ENCODE peak calls at places on chromosomes 12 and 14, in eight cellular contexts. V, E, K, T, J, Z, P and I are unnamed samples.

GRCh38 chr14:53042480-53042879 is 91.6 kb upstream of the FERMT2 start:
- DNase-seq in K (no peak), T (no peak), E (no peak), Z (no peak), V (no peak), P (peak; percentile 16), J (peak; percentile 45), I (no peak)

GRCh38 chr12:44511289-44511688 is 364.8 kb downstream of the NELL2 start:
- DNase-seq in K (no peak), J (peak; percentile 13), Z (no peak), V (no peak), T (no peak), E (no peak), P (no peak), I (no peak)

GRCh38 chr12:76764856-76765255 is 941 bp downstream of the ZDHHC17 start:
- DNase-seq in K (no peak), V (no peak), J (peak; percentile 19), Z (peak; percentile 13), P (no peak), E (no peak), T (no peak), I (no peak)

GRCh38 chr14:100988411-100988900 is 84.9 kb upstream of the RTL1 start:
- DNase-seq in V (no peak), J (no peak), T (no peak), E (no peak), K (no peak), P (no peak), Z (no peak), I (no peak)

GRCh38 chr12:98955284-98955683 is 310.2 kb downstream of the APAF1 start:
- DNase-seq in E (no peak), K (no peak), T (no peak), P (no peak), V (no peak), J (peak; percentile 7), Z (peak; percentile 19), I (peak; percentile 41)

GRCh38 chr12:45517360-45517759 is 212.1 kb upstream of the ARID2 start:
- DNase-seq in Z (no peak), K (no peak), V (no peak), T (no peak), E (no peak), J (no peak), P (no peak), I (no peak)

GRCh38 chr12:104232609-104233280 is 17.2 kb downstream of the TXNRD1 start:
- DNase-seq in P (no peak), E (no peak), K (no peak), V (no peak), J (no peak), Z (no peak), T (no peak), I (no peak)

GRCh38 chr14:78405071-78405856 is 235.1 kb downstream of the NRXN3 start:
- DNase-seq in V (no peak), P (no peak), K (no peak), Z (no peak), E (no peak), T (no peak), J (no peak), I (peak; percentile 33)

GRCh38 chr12:95495433-95495832 is 21.5 kb downstream of the METAP2 start:
- DNase-seq in Z (no peak), J (no peak), P (no peak), T (no peak), K (no peak), V (no peak), E (no peak), I (no peak)
- H3K36me3 ChIP-seq in Z (no peaks in the 10 kb centered on the region), J (peaks cover 63% of the 10 kb centered on the region), P (peaks cover 20% of the 10 kb centered on the region), T (peaks cover 83% of the 10 kb centered on the region), K (peaks cover 100% of the 10 kb centered on the region), V (peaks cover 64% of the 10 kb centered on the region), E (peaks cover 55% of the 10 kb centered on the region), I (peaks cover 71% of the 10 kb centered on the region)

GRCh38 chr12:127328867-127329266 is 938.1 kb upstream of the TMEM132C start:
- DNase-seq in K (no peak), V (no peak), E (no peak), P (no peak), J (no peak), Z (no peak), T (no peak), I (no peak)

GRCh38 chr12:127324681-127325080 is 942.3 kb upstream of the TMEM132C start:
- DNase-seq in J (peak; percentile 51), E (no peak), K (no peak), T (no peak), V (no peak), P (no peak), Z (no peak), I (no peak)

DNA sequence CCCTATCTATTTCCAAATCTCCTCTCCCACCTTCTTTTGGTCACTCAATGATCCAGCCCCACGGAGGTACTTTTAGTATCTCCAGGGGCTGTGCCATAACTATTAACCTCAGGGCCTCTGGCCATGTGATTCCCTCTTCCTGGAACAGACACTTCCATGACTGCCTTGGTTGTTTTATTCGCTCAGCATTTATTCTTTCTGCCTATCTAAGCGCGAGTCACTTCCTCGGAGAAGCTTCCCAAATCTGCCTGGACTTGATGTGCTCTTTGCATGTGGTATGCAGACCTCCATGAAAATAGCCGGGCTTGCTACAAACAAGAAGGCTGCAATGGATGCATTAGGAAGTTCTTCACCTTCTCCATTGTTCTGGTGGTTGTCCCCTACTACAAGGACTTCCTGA is 939.0 kb upstream of the TMEM132C start:
- DNase-seq in K (no peak), P (no peak), J (no peak), E (no peak), T (no peak), V (no peak), Z (no peak), I (no peak)
- H3K27ac ChIP-seq in K (no peak overlapping the region), P (no peak overlapping the region), J (no peak overlapping the region), E (no peak overlapping the region), T (no peak overlapping the region), V (no peak overlapping the region), Z (no peak overlapping the region), I (no peak overlapping the region)

GRCh38 chr12:132545955-132546354 is 56.0 kb downstream of the FBRSL1 start:
- DNase-seq in T (no peak), K (no peak), J (no peak), P (no peak), V (no peak), E (no peak), Z (no peak), I (no peak)

GRCh38 chr12:132543298-132544172 is 53.6 kb downstream of the FBRSL1 start:
- DNase-seq in Z (peak; percentile 49), T (no peak), P (no peak), K (no peak), V (no peak), J (no peak), E (no peak), I (no peak)

GRCh38 chr12:132544498-132544897 is 54.5 kb downstream of the FBRSL1 start:
- DNase-seq in K (no peak), E (no peak), P (no peak), T (no peak), Z (no peak), V (no peak), J (no peak), I (no peak)

GRCh38 chr12:132545183-132545953 is 55.4 kb downstream of the FBRSL1 start:
- DNase-seq in Z (peak; percentile 31), T (no peak), P (no peak), V (no peak), E (no peak), J (no peak), K (no peak), I (no peak)

DNA sequence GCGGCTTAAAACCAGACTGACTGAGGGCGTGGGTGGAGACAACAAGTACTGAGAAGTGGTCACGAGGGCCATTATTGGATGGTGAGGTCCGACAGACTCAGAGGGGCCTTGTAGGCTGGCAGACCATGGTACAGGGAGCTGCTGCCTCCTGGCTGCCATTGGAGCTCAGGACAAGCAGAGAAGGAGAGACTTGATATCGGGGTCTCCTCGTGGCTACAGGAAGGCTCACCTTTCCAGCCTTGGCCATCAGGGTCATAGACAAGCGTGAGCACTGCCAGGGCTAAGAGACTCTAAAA is 54.2 kb downstream of the FBRSL1 start:
- DNase-seq in T (no peak), J (peak; percentile 41), E (no peak), K (no peak), P (no peak), V (no peak), Z (no peak), I (no peak)
- H3K4me3 ChIP-seq in T (no peak overlapping the region), J (no peak overlapping the region), E (no peak overlapping the region), K (no peak overlapping the region), P (no peak overlapping the region), V (no peak overlapping the region), Z (no peak overlapping the region), I (no peak overlapping the region)

GRCh38 chr12:38912116-38912515 is 6.7 kb upstream of the CPNE8 start:
- DNase-seq in J (no peak), Z (no peak), P (no peak), V (no peak), T (no peak), K (no peak), E (no peak), I (no peak)
- H3K36me3 ChIP-seq in J (no peaks in the 10 kb centered on the region), Z (no peaks in the 10 kb centered on the region), P (no peaks in the 10 kb centered on the region), V (no peaks in the 10 kb centered on the region), T (no peaks in the 10 kb centered on the region), K (no peaks in the 10 kb centered on the region), E (no peaks in the 10 kb centered on the region), I (no peaks in the 10 kb centered on the region)

DNA sequence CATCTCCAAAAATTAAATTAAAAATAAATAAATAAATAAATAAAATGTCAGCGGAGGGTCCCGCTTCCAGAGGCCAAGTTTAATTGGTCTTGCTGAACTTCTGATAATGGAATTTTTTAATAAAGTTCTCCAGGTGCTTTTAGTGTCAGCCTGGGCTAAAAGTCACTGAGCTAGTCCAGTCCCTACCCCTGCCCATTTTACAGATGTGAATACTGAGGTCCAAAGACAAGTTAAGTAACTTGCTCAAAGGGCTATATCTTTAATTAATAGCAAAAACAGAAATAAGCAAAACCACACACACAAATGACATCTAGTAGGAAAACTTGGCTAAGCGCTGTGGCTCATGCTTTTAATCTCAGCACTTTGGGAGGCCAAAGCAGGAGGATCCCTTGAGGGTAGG is 5.6 kb upstream of the RFC5 start:
- DNase-seq in Z (no peak), P (no peak), E (no peak), T (no peak), K (no peak), J (no peak), V (no peak), I (no peak)
- H3K27ac ChIP-seq in Z (no peak overlapping the region), P (no peak overlapping the region), E (no peak overlapping the region), T (no peak overlapping the region), K (no peak overlapping the region), J (no peak overlapping the region), V (no peak overlapping the region), I (no peak overlapping the region)

GRCh38 chr14:63204407-63205280 is at the start of gene RHOJ:
- DNase-seq in P (peak; percentile 25), Z (peak; percentile 7), T (no peak), V (peak; percentile 31), E (no peak), J (peak; percentile 34), K (no peak), I (peak; percentile 71)

GRCh38 chr14:63203015-63203414 is 1.2 kb upstream of the RHOJ start:
- DNase-seq in P (no peak), K (no peak), J (no peak), Z (no peak), T (no peak), E (no peak), V (no peak), I (no peak)

GRCh38 chr14:63205281-63205575 is 985 bp downstream of the RHOJ start:
- DNase-seq in V (no peak), P (no peak), E (no peak), Z (no peak), T (no peak), K (no peak), J (no peak), I (no peak)

GRCh38 chr14:63205850-63206249 is 1.6 kb downstream of the RHOJ start:
- DNase-seq in Z (no peak), E (no peak), K (no peak), J (no peak), T (no peak), V (no peak), P (no peak), I (peak; percentile 5)

GRCh38 chr14:63203618-63204406 is 431 bp upstream of the RHOJ start:
- DNase-seq in P (peak; percentile 93), T (peak; percentile 68), Z (peak; percentile 58), K (peak; percentile 7), E (no peak), J (peak; percentile 45), V (peak; percentile 74), I (peak; percentile 97)
- H3K4me3 ChIP-seq in P (peak overlapping the region; percentile 64), T (peak overlapping the region; percentile 57), Z (no peak overlapping the region), K (peak overlapping the region; percentile 49), E (no peak overlapping the region), J (no peak overlapping the region), V (peak overlapping the region; percentile 47), I (peak overlapping the region; percentile 65)